ENCODE peak calls at places on chromosome 1, in five cellular contexts. Q is trophoblast cell, R is psoas muscle, H is T-cell, G is GF-D8. P is an unnamed sample.

GRCh38 chr1:246781212-246781611 is 57.0 kb downstream of the SCCPDH start:
- DNase-seq in Q (no peak), R (no peak), H (no peak), G (no peak), P (no peak)

GRCh38 chr1:25099343-25099951 is 132.9 kb downstream of the SYF2 start:
- DNase-seq in Q (no peak), R (no peak), H (peak; percentile 49), G (peak; percentile 18), P (no peak)

GRCh38 chr1:11701551-11701961 is 10.0 kb downstream of the DRAXIN start:
- DNase-seq in Q (no peak), R (no peak), H (no peak), G (no peak), P (no peak)

GRCh38 chr1:234617986-234618725 is 8.2 kb upstream of the IRF2BP2 start:
- DNase-seq in Q (peak; percentile 33), R (no peak), H (no peak), G (no peak), P (no peak)

GRCh38 chr1:218611916-218612580 is 266.9 kb downstream of the TGFB2 start:
- DNase-seq in Q (no peak), R (no peak), H (no peak), G (no peak), P (no peak)

GRCh38 chr1:84148758-84149157 is 4.7 kb downstream of the PRKACB start:
- DNase-seq in Q (no peak), R (no peak), H (no peak), G (no peak), P (no peak)

GRCh38 chr1:210629276-210629675 is 300.6 kb downstream of the HHAT start:
- DNase-seq in Q (no peak), R (no peak), H (no peak), G (no peak), P (no peak)

GRCh38 chr1:204357551-204357950 is 2.2 kb downstream of the PLEKHA6 start:
- DNase-seq in Q (no peak), R (peak; percentile 54), H (no peak), G (no peak), P (peak; percentile 31)

GRCh38 chr1:53091841-53092645 is 30.0 kb downstream of the PODN start:
- DNase-seq in Q (no peak), R (no peak), H (no peak), G (no peak), P (peak; percentile 74)

GRCh38 chr1:165695011-165695410 is 3.4 kb downstream of the ALDH9A1 start:
- DNase-seq in Q (no peak), R (no peak), H (no peak), G (no peak), P (no peak)

GRCh38 chr1:75542818-75543570 is 67.9 kb downstream of the SLC44A5 start:
- DNase-seq in Q (no peak), R (no peak), H (no peak), G (no peak), P (no peak)

GRCh38 chr1:97192872-97193572 is 471.4 kb downstream of the PTBP2 start:
- DNase-seq in Q (peak; percentile 47), R (no peak), H (no peak), G (no peak), P (no peak)

GRCh38 chr1:212979340-212980122 is 29.2 kb downstream of the VASH2 start:
- DNase-seq in Q (no peak), R (no peak), H (no peak), G (no peak), P (no peak)

GRCh38 chr1:27591622-27592021 is 12.3 kb downstream of the AHDC1 start:
- DNase-seq in Q (no peak), R (no peak), H (no peak), G (no peak), P (no peak)

GRCh38 chr1:68384872-68385390 is 64.8 kb downstream of the RPE65 start:
- DNase-seq in Q (no peak), R (no peak), H (no peak), G (no peak), P (no peak)

GRCh38 chr1:186082235-186082937 is 292.7 kb downstream of the TPR start:
- DNase-seq in Q (no peak), R (peak; percentile 60), H (no peak), G (peak; percentile 96), P (peak; percentile 88)

GRCh38 chr1:211697356-211697755 is 21.9 kb upstream of the NEK2 start:
- DNase-seq in Q (no peak), R (no peak), H (no peak), G (no peak), P (no peak)

GRCh38 chr1:20160034-20160433 is 20.9 kb downstream of the PLA2G2F start:
- DNase-seq in Q (no peak), R (no peak), H (no peak), G (no peak), P (no peak)

GRCh38 chr1:16009678-16010077 is 5.6 kb downstream of the SRARP start:
- DNase-seq in Q (no peak), R (no peak), H (no peak), G (no peak), P (no peak)

GRCh38 chr1:183989078-183989577 is 48.4 kb downstream of the COLGALT2 start:
- DNase-seq in Q (no peak), R (peak; percentile 68), H (no peak), G (no peak), P (peak; percentile 33)

GRCh38 chr1:191895462-191896058 is 262.7 kb upstream of the RGS18 start:
- DNase-seq in Q (no peak), R (no peak), H (no peak), G (no peak), P (no peak)

GRCh38 chr1:29305943-29306342 is 69.6 kb downstream of the PTPRU start:
- DNase-seq in Q (no peak), R (no peak), H (no peak), G (no peak), P (no peak)

GRCh38 chr1:74162333-74162732 is 35.6 kb downstream of the LRRIQ3 start:
- DNase-seq in Q (no peak), R (no peak), H (no peak), G (no peak), P (no peak)

GRCh38 chr1:79043506-79043905 is 37.0 kb upstream of the ADGRL4 start:
- DNase-seq in Q (no peak), R (no peak), H (no peak), G (no peak), P (no peak)

GRCh38 chr1:165364432-165365133 is 8.1 kb upstream of the LMX1A start:
- DNase-seq in Q (no peak), R (peak; percentile 77), H (no peak), G (no peak), P (no peak)